ENCODE peak calls at places on chromosomes 2 and 18, in eight cellular contexts. Y, E, N, F, V, W, Q and O are unnamed samples.

GRCh38 chr2:236826727-236827126 is 257.1 kb downstream of the ACKR3 start:
- DNase-seq in Y (no peak), N (no peak), E (peak; percentile 14), F (no peak), V (no peak), W (no peak), Q (no peak), O (no peak)

GRCh38 chr2:120238728-120239487 is 13.7 kb upstream of the RALB start:
- DNase-seq in W (no peak), Q (peak; percentile 77), N (no peak), V (no peak), Y (no peak), F (no peak), E (peak; percentile 80), O (no peak)

GRCh38 chr2:239550336-239550735 is 149.5 kb upstream of the HDAC4 start:
- DNase-seq in N (no peak), Y (no peak), F (no peak), W (no peak), Q (no peak), E (no peak), V (no peak), O (no peak)

GRCh38 chr2:48438266-48438665 is 91.7 kb upstream of the STON1 start:
- DNase-seq in V (no peak), N (no peak), Y (no peak), W (no peak), F (no peak), Q (no peak), E (no peak), O (no peak)

GRCh38 chr2:225275443-225275842 is 124.1 kb upstream of the NYAP2 start:
- DNase-seq in F (no peak), Y (no peak), V (no peak), Q (no peak), N (no peak), W (no peak), E (no peak), O (no peak)

GRCh38 chr2:158651358-158652057 is 143.6 kb upstream of the DAPL1 start:
- DNase-seq in E (no peak), Q (no peak), N (no peak), W (no peak), V (no peak), Y (no peak), F (no peak), O (no peak)

GRCh38 chr2:1754046-1754445 is 9.7 kb upstream of the PXDN start:
- DNase-seq in Y (no peak), F (no peak), E (no peak), Q (no peak), N (no peak), V (no peak), W (no peak), O (no peak)

GRCh38 chr2:64439194-64439593 is 14.8 kb upstream of the LGALSL start:
- DNase-seq in N (no peak), W (no peak), Y (no peak), E (no peak), V (peak; percentile 32), F (no peak), Q (no peak), O (no peak)

GRCh38 chr2:26577442-26578433 is 63.4 kb downstream of the CIB4 start:
- DNase-seq in F (peak; percentile 77), W (peak; percentile 56), Y (peak; percentile 78), V (peak; percentile 68), E (peak; percentile 52), Q (peak; percentile 93), N (peak; percentile 40), O (peak; percentile 42)

GRCh38 chr2:55056024-55056521 is 5.8 kb upstream of the RTN4 start:
- DNase-seq in E (peak; percentile 32), W (no peak), Q (peak; percentile 38), F (no peak), N (no peak), V (no peak), Y (no peak), O (no peak)

GRCh38 chr2:97355887-97356286 is 233.8 kb downstream of the ANKRD36B start:
- DNase-seq in Y (no peak), F (peak; percentile 14), V (no peak), Q (no peak), N (no peak), E (no peak), W (no peak), O (no peak)

GRCh38 chr2:26561918-26562810 is 79.0 kb downstream of the CIB4 start:
- DNase-seq in Q (peak; percentile 45), W (peak; percentile 9), E (peak; percentile 87), F (no peak), V (peak; percentile 77), N (no peak), Y (peak; percentile 65), O (no peak)

GRCh38 chr18:31500161-31500688 is 2.2 kb downstream of the DSG2 start:
- DNase-seq in V (no peak), Q (no peak), Y (no peak), W (no peak), E (no peak), F (no peak), N (no peak), O (no peak)

GRCh38 chr18:13435596-13436333 is 217.2 kb downstream of the LDLRAD4 start:
- DNase-seq in F (peak; percentile 74), W (no peak), N (no peak), V (no peak), Y (peak; percentile 37), E (peak; percentile 78), Q (peak; percentile 40), O (no peak)

GRCh38 chr2:3130889-3131635 is 246.6 kb downstream of the EIPR1 start:
- DNase-seq in F (peak; percentile 80), N (no peak), W (no peak), V (no peak), E (no peak), Y (no peak), Q (no peak), O (no peak)

GRCh38 chr2:205902041-205902898 is 183.7 kb downstream of the INO80D start:
- DNase-seq in E (no peak), W (no peak), F (peak; percentile 10), V (no peak), Y (no peak), Q (no peak), N (no peak), O (peak; percentile 73)

GRCh38 chr2:130836501-130837174 is at the start of gene ARHGEF4:
- DNase-seq in V (peak; percentile 86), N (no peak), E (peak; percentile 66), F (no peak), W (no peak), Q (peak; percentile 62), Y (peak; percentile 44), O (peak; percentile 42)

GRCh38 chr2:42804338-42804737 is 12.0 kb upstream of the HAAO start:
- DNase-seq in W (no peak), Q (no peak), F (no peak), N (no peak), E (no peak), V (no peak), Y (no peak), O (no peak)

GRCh38 chr2:100185516-100185915 is 43.1 kb upstream of the AFF3 start:
- DNase-seq in W (no peak), E (no peak), Y (no peak), Q (no peak), V (no peak), F (no peak), N (no peak), O (no peak)

GRCh38 chr18:5705393-5705792 is 161.6 kb upstream of the EPB41L3 start:
- DNase-seq in W (no peak), Y (no peak), N (no peak), E (no peak), F (no peak), V (no peak), Q (no peak), O (no peak)

GRCh38 chr2:17643031-17643615 is 102.6 kb downstream of the VSNL1 start:
- DNase-seq in W (no peak), Q (peak; percentile 75), V (no peak), Y (peak; percentile 35), N (no peak), F (peak; percentile 76), E (peak; percentile 79), O (no peak)

GRCh38 chr2:37323770-37324535 is 680 bp downstream of the PRKD3 start:
- DNase-seq in Y (peak; percentile 66), Q (peak; percentile 18), N (peak; percentile 17), V (peak; percentile 36), F (peak; percentile 56), W (peak; percentile 30), E (peak; percentile 31), O (peak; percentile 46)